ENCODE peak calls at places on chromosomes 13 and 19, in four cellular contexts. M is neuronal stem cell, K is K562, R is mammary epithelial cell. U is an unnamed sample.

GRCh38 chr19:39602224-39602623 is at the start of gene LGALS13:
- DNase-seq in R (no peak), M (no peak), K (no peak), U (no peak)

GRCh38 chr19:3608079-3608641 is 1.5 kb upstream of the TBXA2R start:
- DNase-seq in M (no peak), R (no peak), K (no peak), U (no peak)

GRCh38 chr19:53388904-53389303 is 6.0 kb upstream of the ZNF765 start:
- DNase-seq in K (no peak), R (no peak), M (no peak), U (no peak)

GRCh38 chr13:36531746-36532486 is 99.6 kb downstream of the CCNA1 start:
- DNase-seq in R (peak), K (no peak), M (no peak), U (no peak)

GRCh38 chr19:3309724-3310123 is 56.7 kb upstream of the NFIC start:
- DNase-seq in K (no peak), R (no peak), M (no peak), U (no peak)

GRCh38 chr19:48419158-48419920 is 25.9 kb downstream of the GRIN2D start:
- DNase-seq in K (peak), M (peak), R (no peak), U (no peak)

GRCh38 chr19:7450243-7451223 is 38.3 kb downstream of the PEX11G start:
- DNase-seq in M (peak), R (peak), K (no peak), U (peak)

GRCh38 chr13:111338841-111339240 is 18.4 kb downstream of the TEX29 start:
- DNase-seq in K (no peak), M (no peak), R (no peak), U (no peak)

GRCh38 chr13:35146686-35147085 is 204.6 kb downstream of the NBEA start:
- DNase-seq in R (no peak), K (no peak), M (no peak), U (no peak)

GRCh38 chr19:15977690-15978089 is 28.9 kb downstream of the OR10H4 start:
- DNase-seq in K (no peak), R (no peak), M (no peak), U (no peak)

GRCh38 chr19:55005684-55006488 is 32.2 kb downstream of the GP6 start:
- DNase-seq in K (peak), R (peak), M (no peak), U (no peak)

GRCh38 chr19:52270266-52270885 is 989 bp downstream of the ZNF766 start:
- DNase-seq in R (peak), M (no peak), K (peak), U (no peak)
- H2AFZ ChIP-seq in R (peak), M (peak), K (peak), U (peak)

GRCh38 chr13:90591260-90591926 is 756.1 kb upstream of the MIR17HG start:
- DNase-seq in M (no peak), K (no peak), R (peak), U (no peak)

GRCh38 chr13:90591927-90592268 is 755.6 kb upstream of the MIR17HG start:
- DNase-seq in R (peak), K (no peak), M (no peak), U (no peak)

GRCh38 chr13:90592943-90593342 is 754.5 kb upstream of the MIR17HG start:
- DNase-seq in K (no peak), M (no peak), R (no peak), U (no peak)

GRCh38 chr13:90594694-90595093 is 752.8 kb upstream of the MIR17HG start:
- DNase-seq in R (peak), M (no peak), K (no peak), U (peak)
- H2AFZ ChIP-seq in R (no peak), M (no peak), K (no peak), U (no peak)

GRCh38 chr13:85284349-85284748 is 514.9 kb downstream of the SLITRK6 start:
- DNase-seq in M (no peak), K (no peak), R (no peak), U (no peak)

GRCh38 chr13:85286081-85286480 is 513.1 kb downstream of the SLITRK6 start:
- DNase-seq in M (no peak), K (no peak), R (no peak), U (no peak)

GRCh38 chr13:85283408-85283807 is 515.8 kb downstream of the SLITRK6 start:
- DNase-seq in K (no peak), M (no peak), R (no peak), U (no peak)

DNA sequence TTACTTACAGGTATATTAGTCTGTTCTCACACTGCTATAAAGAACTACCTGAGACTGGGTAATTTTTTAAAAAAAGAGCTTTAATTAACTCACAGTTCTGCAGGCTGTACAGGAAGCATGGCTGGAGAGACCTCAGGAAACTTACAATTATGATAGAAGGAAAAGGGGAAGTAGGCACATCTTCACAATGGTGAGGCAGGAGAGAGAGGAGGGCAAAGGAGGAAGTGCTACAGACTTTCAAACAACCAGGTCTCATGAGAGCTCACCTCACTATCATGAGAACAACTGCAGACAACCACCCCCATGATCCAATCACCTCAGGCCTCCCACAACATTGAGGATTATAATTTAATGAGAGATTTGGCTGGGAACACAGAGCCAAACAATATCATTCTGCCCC is 511.7 kb downstream of the SLITRK6 start:
- DNase-seq in M (no peak), K (no peak), R (no peak), U (no peak)
- H2AFZ ChIP-seq in M (no peak), K (no peak), R (no peak), U (peak)

DNA sequence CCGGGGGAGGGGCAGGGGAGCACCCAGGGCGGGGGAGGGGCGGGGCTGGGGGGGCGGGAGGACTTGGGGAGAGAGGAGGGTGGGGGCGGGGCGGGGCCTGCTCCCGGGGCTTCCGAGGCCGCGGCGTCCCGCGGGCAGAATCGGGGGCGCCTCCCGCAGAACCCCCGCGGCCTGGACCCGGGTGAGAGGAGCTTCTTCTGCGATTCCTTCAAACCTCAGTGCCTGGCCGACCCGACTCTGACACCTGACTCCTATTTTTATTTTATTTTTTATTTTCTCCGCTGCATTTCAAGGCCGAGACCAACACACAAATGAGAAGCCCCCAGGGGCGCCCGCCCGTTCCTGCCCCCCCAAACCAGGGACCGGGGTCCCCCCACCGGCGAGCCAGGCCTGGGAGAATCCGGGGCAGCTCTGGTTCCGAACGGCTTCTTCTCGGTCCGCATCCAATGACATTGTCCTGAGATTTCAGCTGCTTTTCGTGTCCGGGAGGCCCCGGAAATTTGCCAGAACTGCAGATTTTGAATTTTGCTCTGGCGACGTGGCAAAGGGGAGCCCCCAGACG is 522 bp upstream of the GRTP1 start:
- DNase-seq in M (peak), R (no peak), K (no peak), U (no peak)
- H2AFZ ChIP-seq in M (peak), R (peak), K (peak), U (no peak)

GRCh38 chr19:13902993-13903555 is 2.8 kb downstream of the BRME1 start:
- DNase-seq in R (no peak), K (no peak), M (no peak), U (no peak)
- H2AFZ ChIP-seq in R (no peak), K (no peak), M (no peak), U (no peak)

GRCh38 chr13:38661276-38661675 is 25.6 kb upstream of the FREM2 start:
- DNase-seq in R (no peak), M (no peak), K (no peak), U (no peak)

GRCh38 chr13:38662362-38662761 is 24.5 kb upstream of the FREM2 start:
- DNase-seq in K (no peak), R (peak), M (no peak), U (no peak)

GRCh38 chr13:38656699-38657098 is 30.2 kb upstream of the FREM2 start:
- DNase-seq in R (no peak), K (no peak), M (no peak), U (no peak)

GRCh38 chr13:38657191-38657590 is 29.7 kb upstream of the FREM2 start:
- DNase-seq in M (no peak), R (peak), K (no peak), U (no peak)
- H2AFZ ChIP-seq in M (peak), R (peak), K (no peak), U (peak)

U was measured in keratinocyte.